ENCODE peak calls at places on chromosome 6, in eight cellular contexts. One of them, this sample, is unnamed.
A peak's percentile ranks its signal among the peaks of the same experiment; 100 is the strongest.

GRCh38 chr6:5025911-5026819 is 22.3 kb upstream of the RPP40 start:
- DNase-seq in hepatocyte: peak; percentile 78
- DNase-seq in SK-N-SH: peak; percentile 54
- DNase-seq in HCT116: no peak
- DNase-seq in PC-9: peak; percentile 50
- DNase-seq in MM.1S: no peak
- DNase-seq in GM23338: peak; percentile 84
- DNase-seq in OCI-LY7: no peak
- DNase-seq in this sample: peak; percentile 71

GRCh38 chr6:162140453-162140852 is 587.1 kb downstream of the PRKN start:
- DNase-seq in hepatocyte: no peak
- DNase-seq in PC-9: no peak
- DNase-seq in MM.1S: no peak
- DNase-seq in HCT116: no peak
- DNase-seq in OCI-LY7: no peak
- DNase-seq in GM23338: no peak
- DNase-seq in SK-N-SH: no peak
- DNase-seq in this sample: no peak

GRCh38 chr6:91509039-91509438 is 922.2 kb upstream of the MAP3K7 start:
- DNase-seq in GM23338: no peak
- DNase-seq in SK-N-SH: no peak
- DNase-seq in MM.1S: no peak
- DNase-seq in HCT116: no peak
- DNase-seq in PC-9: no peak
- DNase-seq in hepatocyte: no peak
- DNase-seq in OCI-LY7: no peak
- DNase-seq in this sample: no peak

GRCh38 chr6:69732640-69733039 is 64.2 kb downstream of the LMBRD1 start:
- DNase-seq in OCI-LY7: peak; percentile 23
- DNase-seq in PC-9: no peak
- DNase-seq in hepatocyte: peak; percentile 19
- DNase-seq in HCT116: no peak
- DNase-seq in GM23338: no peak
- DNase-seq in MM.1S: no peak
- DNase-seq in SK-N-SH: no peak
- DNase-seq in this sample: peak; percentile 19

GRCh38 chr6:144931172-144932035 is 646.3 kb downstream of the UTRN start:
- DNase-seq in HCT116: no peak
- DNase-seq in SK-N-SH: peak; percentile 12
- DNase-seq in PC-9: peak; percentile 30
- DNase-seq in MM.1S: peak; percentile 19
- DNase-seq in hepatocyte: peak; percentile 44
- DNase-seq in GM23338: peak; percentile 78
- DNase-seq in OCI-LY7: peak; percentile 14
- DNase-seq in this sample: peak; percentile 66

GRCh38 chr6:168655462-168656152 is 214.6 kb downstream of the SMOC2 start:
- DNase-seq in SK-N-SH: no peak
- DNase-seq in OCI-LY7: no peak
- DNase-seq in MM.1S: no peak
- DNase-seq in PC-9: no peak
- DNase-seq in GM23338: no peak
- DNase-seq in HCT116: no peak
- DNase-seq in hepatocyte: no peak
- DNase-seq in this sample: no peak

GRCh38 chr6:76124010-76124409 is 51.5 kb upstream of the IMPG1 start:
- DNase-seq in hepatocyte: no peak
- DNase-seq in HCT116: no peak
- DNase-seq in OCI-LY7: no peak
- DNase-seq in SK-N-SH: no peak
- DNase-seq in GM23338: no peak
- DNase-seq in MM.1S: no peak
- DNase-seq in PC-9: no peak
- DNase-seq in this sample: no peak

GRCh38 chr6:141744971-141745370 is 387.8 kb upstream of the GJE1 start:
- DNase-seq in PC-9: no peak
- DNase-seq in OCI-LY7: no peak
- DNase-seq in HCT116: no peak
- DNase-seq in MM.1S: no peak
- DNase-seq in GM23338: no peak
- DNase-seq in SK-N-SH: no peak
- DNase-seq in hepatocyte: no peak
- DNase-seq in this sample: no peak

GRCh38 chr6:7033202-7033601 is 74.6 kb upstream of the RREB1 start:
- DNase-seq in hepatocyte: no peak
- DNase-seq in MM.1S: no peak
- DNase-seq in PC-9: no peak
- DNase-seq in GM23338: no peak
- DNase-seq in HCT116: no peak
- DNase-seq in OCI-LY7: no peak
- DNase-seq in SK-N-SH: no peak
- DNase-seq in this sample: no peak

GRCh38 chr6:150176659-150177058 is 33.8 kb downstream of the PPP1R14C start:
- DNase-seq in OCI-LY7: no peak
- DNase-seq in MM.1S: no peak
- DNase-seq in SK-N-SH: no peak
- DNase-seq in HCT116: no peak
- DNase-seq in PC-9: peak; percentile 37
- DNase-seq in GM23338: no peak
- DNase-seq in hepatocyte: no peak
- DNase-seq in this sample: no peak

DNA sequence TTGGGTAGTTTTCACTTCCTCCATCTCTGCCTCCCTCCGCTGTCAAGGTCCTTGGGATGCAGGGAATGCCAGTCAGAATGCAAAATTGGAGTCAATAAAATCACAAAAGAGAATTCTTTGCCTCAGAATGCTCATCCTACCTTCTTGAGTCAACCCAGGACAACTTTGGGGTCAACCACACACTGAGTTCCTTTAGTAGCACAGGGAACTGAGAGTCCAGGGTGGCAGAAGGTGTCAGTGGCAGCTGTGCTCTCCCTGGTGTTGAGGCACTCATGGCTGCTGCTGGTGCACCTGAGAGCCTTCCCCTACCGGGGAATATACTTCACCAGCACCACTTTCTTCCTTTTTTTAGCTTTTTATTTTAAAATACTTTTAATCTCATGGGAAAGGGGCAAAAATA is 829 bp upstream of the NOTCH4 start:
- DNase-seq in SK-N-SH: no peak
- DNase-seq in GM23338: no peak
- DNase-seq in hepatocyte: no peak
- DNase-seq in MM.1S: no peak
- DNase-seq in HCT116: no peak
- DNase-seq in OCI-LY7: peak; percentile 81
- DNase-seq in PC-9: no peak
- DNase-seq in this sample: no peak
- H3K9me2 ChIP-seq in SK-N-SH: no peaks in the 10 kb centered on the region
- H3K9me2 ChIP-seq in GM23338: peaks cover 3% of the 10 kb centered on the region
- H3K9me2 ChIP-seq in hepatocyte: no peaks in the 10 kb centered on the region
- H3K9me2 ChIP-seq in MM.1S: no peaks in the 10 kb centered on the region
- H3K9me2 ChIP-seq in HCT116: no peaks in the 10 kb centered on the region
- H3K9me2 ChIP-seq in OCI-LY7: no peaks in the 10 kb centered on the region
- H3K9me2 ChIP-seq in PC-9: no peaks in the 10 kb centered on the region
- H3K9me2 ChIP-seq in this sample: no peaks in the 10 kb centered on the region

DNA sequence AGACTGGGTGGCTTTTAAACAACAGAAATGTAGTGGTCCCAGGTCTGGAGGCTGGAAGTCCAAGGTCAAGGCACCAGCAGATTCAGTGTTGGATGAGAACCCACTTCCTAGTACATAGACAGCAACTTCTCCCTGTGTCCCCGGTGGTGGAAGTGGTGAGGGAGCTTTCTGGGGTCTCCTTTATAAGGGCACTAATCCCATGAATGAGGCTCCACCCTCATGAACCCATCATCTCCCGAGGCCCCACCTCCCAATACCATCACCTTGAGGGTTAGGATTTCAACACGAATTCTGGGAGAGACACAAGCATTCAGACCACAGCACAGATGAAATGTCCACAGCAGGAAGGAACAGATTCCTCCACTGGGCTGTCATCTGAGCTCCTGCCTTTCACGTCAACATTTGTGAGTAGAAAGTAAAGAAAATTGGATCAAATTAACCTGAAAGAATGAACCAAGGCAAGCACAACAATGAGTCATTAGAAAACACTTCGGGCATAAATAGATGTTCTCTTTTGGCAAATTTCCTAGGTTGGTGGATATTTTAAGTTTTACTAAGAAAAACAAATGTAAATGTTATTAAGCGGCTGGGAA is 130.7 kb downstream of the RNASET2 start:
- DNase-seq in SK-N-SH: no peak
- DNase-seq in MM.1S: no peak
- DNase-seq in hepatocyte: no peak
- DNase-seq in PC-9: peak; percentile 6
- DNase-seq in GM23338: peak; percentile 22
- DNase-seq in OCI-LY7: no peak
- DNase-seq in HCT116: no peak
- DNase-seq in this sample: peak; percentile 23
- H3K27ac ChIP-seq in SK-N-SH: no peak overlapping the region
- H3K27ac ChIP-seq in MM.1S: no peak overlapping the region
- H3K27ac ChIP-seq in hepatocyte: no peak overlapping the region
- H3K27ac ChIP-seq in PC-9: no peak overlapping the region
- H3K27ac ChIP-seq in GM23338: no peak overlapping the region
- H3K27ac ChIP-seq in OCI-LY7: no peak overlapping the region
- H3K27ac ChIP-seq in HCT116: no peak overlapping the region
- H3K27ac ChIP-seq in this sample: no peak overlapping the region

GRCh38 chr6:142821164-142821716 is 123.7 kb downstream of the HIVEP2 start:
- DNase-seq in SK-N-SH: no peak
- DNase-seq in GM23338: no peak
- DNase-seq in HCT116: no peak
- DNase-seq in PC-9: no peak
- DNase-seq in OCI-LY7: no peak
- DNase-seq in hepatocyte: no peak
- DNase-seq in MM.1S: no peak
- DNase-seq in this sample: no peak

GRCh38 chr6:142820336-142821016 is 124.5 kb downstream of the HIVEP2 start:
- DNase-seq in OCI-LY7: no peak
- DNase-seq in hepatocyte: no peak
- DNase-seq in HCT116: no peak
- DNase-seq in GM23338: no peak
- DNase-seq in PC-9: no peak
- DNase-seq in SK-N-SH: no peak
- DNase-seq in MM.1S: peak; percentile 18
- DNase-seq in this sample: no peak

GRCh38 chr6:142822383-142822782 is 122.6 kb downstream of the HIVEP2 start:
- DNase-seq in hepatocyte: no peak
- DNase-seq in MM.1S: no peak
- DNase-seq in SK-N-SH: no peak
- DNase-seq in PC-9: no peak
- DNase-seq in OCI-LY7: no peak
- DNase-seq in HCT116: no peak
- DNase-seq in GM23338: no peak
- DNase-seq in this sample: no peak

GRCh38 chr6:142822882-142823578 is 121.9 kb downstream of the HIVEP2 start:
- DNase-seq in MM.1S: no peak
- DNase-seq in PC-9: no peak
- DNase-seq in hepatocyte: no peak
- DNase-seq in GM23338: peak; percentile 92
- DNase-seq in SK-N-SH: peak; percentile 16
- DNase-seq in HCT116: no peak
- DNase-seq in OCI-LY7: no peak
- DNase-seq in this sample: no peak

GRCh38 chr6:142821860-142822259 is 123.1 kb downstream of the HIVEP2 start:
- DNase-seq in SK-N-SH: no peak
- DNase-seq in HCT116: no peak
- DNase-seq in PC-9: no peak
- DNase-seq in OCI-LY7: no peak
- DNase-seq in hepatocyte: no peak
- DNase-seq in GM23338: no peak
- DNase-seq in MM.1S: no peak
- DNase-seq in this sample: no peak
- H3K4me1 ChIP-seq in SK-N-SH: peaks cover 15% of the 10 kb centered on the region
- H3K4me1 ChIP-seq in HCT116: no peaks in the 10 kb centered on the region
- H3K4me1 ChIP-seq in PC-9: no peaks in the 10 kb centered on the region
- H3K4me1 ChIP-seq in OCI-LY7: peaks cover 35% of the 10 kb centered on the region
- H3K4me1 ChIP-seq in hepatocyte: peaks cover 13% of the 10 kb centered on the region
- H3K4me1 ChIP-seq in GM23338: peaks cover 5% of the 10 kb centered on the region
- H3K4me1 ChIP-seq in MM.1S: peaks cover 9% of the 10 kb centered on the region
- H3K4me1 ChIP-seq in this sample: peaks cover 34% of the 10 kb centered on the region

GRCh38 chr6:159094444-159095252 is 49.9 kb upstream of the TAGAP start:
- DNase-seq in hepatocyte: no peak
- DNase-seq in MM.1S: no peak
- DNase-seq in PC-9: no peak
- DNase-seq in GM23338: no peak
- DNase-seq in HCT116: no peak
- DNase-seq in OCI-LY7: peak; percentile 96
- DNase-seq in SK-N-SH: no peak
- DNase-seq in this sample: no peak
- H3K9me2 ChIP-seq in hepatocyte: no peaks in the 10 kb centered on the region
- H3K9me2 ChIP-seq in MM.1S: no peaks in the 10 kb centered on the region
- H3K9me2 ChIP-seq in PC-9: no peaks in the 10 kb centered on the region
- H3K9me2 ChIP-seq in GM23338: no peaks in the 10 kb centered on the region
- H3K9me2 ChIP-seq in HCT116: no peaks in the 10 kb centered on the region
- H3K9me2 ChIP-seq in OCI-LY7: no peaks in the 10 kb centered on the region
- H3K9me2 ChIP-seq in SK-N-SH: no peaks in the 10 kb centered on the region
- H3K9me2 ChIP-seq in this sample: no peaks in the 10 kb centered on the region

DNA sequence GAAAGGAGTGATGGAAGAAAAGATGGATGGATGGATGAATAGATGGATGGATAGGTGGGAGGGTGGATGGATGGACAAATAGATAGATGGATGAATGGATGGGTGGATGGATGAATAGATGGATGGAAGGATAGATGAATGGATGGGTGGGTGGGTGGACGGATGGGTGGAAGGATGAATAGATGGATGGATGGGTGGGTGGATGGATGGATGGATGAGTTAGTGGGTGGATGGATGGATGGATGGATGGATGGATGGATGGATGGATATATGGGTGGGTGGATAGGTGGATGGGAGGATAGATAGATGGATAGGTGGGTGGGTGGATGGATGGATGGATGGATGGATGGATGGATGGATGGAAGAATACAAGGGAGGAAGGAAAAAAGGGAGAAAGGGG is 82.2 kb downstream of the ATXN1 start:
- DNase-seq in hepatocyte: no peak
- DNase-seq in PC-9: no peak
- DNase-seq in OCI-LY7: no peak
- DNase-seq in MM.1S: no peak
- DNase-seq in SK-N-SH: no peak
- DNase-seq in GM23338: no peak
- DNase-seq in HCT116: no peak
- DNase-seq in this sample: no peak
- H3K27ac ChIP-seq in hepatocyte: no peak overlapping the region
- H3K27ac ChIP-seq in PC-9: no peak overlapping the region
- H3K27ac ChIP-seq in OCI-LY7: no peak overlapping the region
- H3K27ac ChIP-seq in MM.1S: no peak overlapping the region
- H3K27ac ChIP-seq in SK-N-SH: no peak overlapping the region
- H3K27ac ChIP-seq in GM23338: no peak overlapping the region
- H3K27ac ChIP-seq in HCT116: no peak overlapping the region
- H3K27ac ChIP-seq in this sample: no peak overlapping the region

DNA sequence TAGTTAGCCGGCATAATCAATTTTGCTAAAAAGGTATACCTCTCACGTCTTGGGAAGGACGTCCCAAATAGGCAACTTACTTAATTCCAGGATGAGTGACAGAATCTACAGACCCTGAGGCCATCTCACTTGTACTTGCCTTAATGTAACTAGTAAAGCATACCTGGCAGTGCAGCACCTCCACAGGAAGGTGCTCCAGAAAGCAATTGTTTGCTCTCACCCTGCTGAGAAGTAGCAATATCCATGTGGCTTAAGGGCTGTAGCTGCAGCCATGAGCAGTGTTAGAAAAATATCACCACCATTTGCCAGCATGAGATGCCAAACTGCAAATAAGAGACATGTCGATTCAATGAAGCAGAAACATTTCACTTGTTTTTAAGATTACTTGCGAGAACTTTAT is 151.5 kb downstream of the PRL start:
- DNase-seq in hepatocyte: no peak
- DNase-seq in OCI-LY7: no peak
- DNase-seq in HCT116: no peak
- DNase-seq in SK-N-SH: no peak
- DNase-seq in MM.1S: no peak
- DNase-seq in GM23338: peak; percentile 12
- DNase-seq in PC-9: no peak
- DNase-seq in this sample: no peak
- H3K4me1 ChIP-seq in hepatocyte: peaks cover 37% of the 10 kb centered on the region
- H3K4me1 ChIP-seq in OCI-LY7: no peaks in the 10 kb centered on the region
- H3K4me1 ChIP-seq in HCT116: no peaks in the 10 kb centered on the region
- H3K4me1 ChIP-seq in SK-N-SH: peaks cover 16% of the 10 kb centered on the region
- H3K4me1 ChIP-seq in MM.1S: no peaks in the 10 kb centered on the region
- H3K4me1 ChIP-seq in GM23338: peaks cover 47% of the 10 kb centered on the region
- H3K4me1 ChIP-seq in PC-9: peaks cover 18% of the 10 kb centered on the region
- H3K4me1 ChIP-seq in this sample: peaks cover 23% of the 10 kb centered on the region

This sample was measured in GM23248.